ENCODE peak calls at places on chromosomes 1 and 21, in four cellular contexts. P, L, I and U are unnamed samples.

GRCh38 chr1:94614980-94615379 is 73.4 kb upstream of the F3 start:
- DNase-seq in I (no peak), P (no peak), L (no peak), U (no peak)

GRCh38 chr21:22231013-22231412 is 1232.8 kb downstream of the NCAM2 start:
- DNase-seq in I (no peak), L (no peak), P (no peak), U (no peak)

GRCh38 chr1:38243106-38243505 is 196.5 kb upstream of the POU3F1 start:
- DNase-seq in L (no peak), P (no peak), I (peak), U (peak)

GRCh38 chr1:5886541-5887435 is 105.4 kb downstream of the NPHP4 start:
- DNase-seq in I (no peak), L (no peak), P (no peak), U (no peak)

GRCh38 chr1:52037402-52037814 is 3.8 kb upstream of the KTI12 start:
- DNase-seq in L (peak), P (no peak), I (no peak), U (no peak)

GRCh38 chr1:150574260-150575071 is 4.9 kb downstream of the MCL1 start:
- DNase-seq in L (no peak), I (no peak), P (no peak), U (no peak)

GRCh38 chr1:100912019-100912418 is 16.1 kb downstream of the SLC30A7 start:
- DNase-seq in L (no peak), I (no peak), P (no peak), U (no peak)

GRCh38 chr1:112444269-112444668 is 48.3 kb downstream of the CTTNBP2NL start:
- DNase-seq in P (no peak), L (no peak), I (no peak), U (no peak)

GRCh38 chr21:45580181-45580575 is 37.9 kb upstream of the SLC19A1 start:
- DNase-seq in P (no peak), L (no peak), I (no peak), U (peak)

GRCh38 chr1:226655251-226656163 is 83.6 kb downstream of the ITPKB start:
- DNase-seq in P (no peak), I (no peak), L (no peak), U (peak)

GRCh38 chr1:102562380-102562779 is 545.9 kb downstream of the COL11A1 start:
- DNase-seq in I (no peak), L (no peak), P (no peak), U (no peak)

GRCh38 chr1:192445849-192446489 is 129.2 kb downstream of the RGS21 start:
- DNase-seq in P (no peak), I (peak), L (peak), U (peak)
- TF ChIP-seq HMGXB4 in P (no peak), I (no peak), L (no peak), U (no peak)

GRCh38 chr1:223230161-223230881 is 87.3 kb upstream of the TLR5 start:
- DNase-seq in L (no peak), I (no peak), P (no peak), U (no peak)
- TF ChIP-seq HMGXB4 in L (no peak), I (no peak), P (no peak), U (no peak)

GRCh38 chr1:33330906-33331305 is 10.0 kb upstream of the A3GALT2 start:
- DNase-seq in L (no peak), I (no peak), P (no peak), U (no peak)

GRCh38 chr1:33328817-33329216 is 7.9 kb upstream of the A3GALT2 start:
- DNase-seq in P (no peak), I (no peak), L (no peak), U (no peak)

GRCh38 chr1:33331444-33332356 is 10.8 kb upstream of the A3GALT2 start:
- DNase-seq in L (no peak), P (no peak), I (no peak), U (no peak)

GRCh38 chr1:33330376-33330890 is 9.5 kb upstream of the A3GALT2 start:
- DNase-seq in I (no peak), P (no peak), L (no peak), U (no peak)

GRCh38 chr1:33329600-33330305 is 8.9 kb upstream of the A3GALT2 start:
- DNase-seq in L (no peak), P (no peak), I (no peak), U (no peak)
- TF ChIP-seq HMGXB4 in L (no peak), P (no peak), I (no peak), U (no peak)

GRCh38 chr1:165737196-165737595 is 31.5 kb downstream of the TMCO1 start:
- DNase-seq in L (no peak), P (no peak), I (no peak), U (no peak)
- TF ChIP-seq HMGXB4 in L (no peak), P (no peak), I (no peak), U (no peak)

DNA sequence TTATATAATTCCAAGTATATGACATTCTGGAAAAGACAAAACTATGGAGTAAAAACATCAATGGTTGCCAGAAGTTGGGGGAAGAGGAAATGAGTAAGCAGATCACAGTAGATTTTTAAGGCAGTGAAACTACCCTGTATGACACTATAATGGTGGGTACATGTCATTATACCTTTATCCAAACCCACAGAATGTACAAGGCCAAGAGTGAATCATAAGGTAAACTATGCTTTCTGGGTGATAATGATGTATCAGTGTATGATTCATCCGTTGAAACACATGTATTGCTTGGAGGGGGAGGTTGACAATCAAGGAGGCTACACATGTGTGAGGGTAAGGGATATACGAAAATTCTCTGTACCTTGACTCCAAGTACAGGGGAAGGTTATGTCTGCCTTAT is 862.7 kb downstream of the PLA2G4A start:
- DNase-seq in I (no peak), L (peak), P (peak), U (no peak)
- TF ChIP-seq HMGXB4 in I (no peak), L (no peak), P (no peak), U (no peak)

DNA sequence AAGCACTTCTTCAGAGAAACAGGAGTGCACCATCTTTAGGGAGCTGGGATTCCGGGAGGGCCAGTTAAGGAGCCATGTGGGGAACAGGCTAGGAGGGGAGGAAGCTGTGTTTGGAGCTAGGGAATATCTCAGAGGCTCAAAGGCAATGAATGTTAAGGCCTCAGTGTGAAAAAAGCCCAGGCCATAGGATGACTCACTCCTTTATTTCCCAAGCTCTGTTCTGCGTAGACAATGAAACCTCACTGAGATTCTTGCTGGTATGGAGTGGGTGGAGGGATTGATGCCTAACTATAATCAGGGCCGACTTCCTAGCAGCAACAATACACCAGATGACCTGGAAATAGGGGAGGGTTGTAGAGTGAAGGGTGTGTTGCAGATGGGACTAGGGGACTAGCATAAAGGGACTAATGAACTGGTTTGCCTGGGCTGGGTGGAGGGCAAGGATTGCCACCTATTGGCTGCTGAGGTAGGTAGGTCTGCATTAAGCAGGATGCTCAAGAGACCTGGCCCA is 2.1 kb downstream of the GNAT2 start:
- DNase-seq in I (no peak), L (peak), P (no peak), U (no peak)
- TF ChIP-seq HMGXB4 in I (no peak), L (no peak), P (no peak), U (no peak)

GRCh38 chr1:75198761-75199160 is 64.6 kb downstream of the LHX8 start:
- DNase-seq in I (no peak), P (no peak), L (no peak), U (no peak)

GRCh38 chr1:75198163-75198562 is 64.0 kb downstream of the LHX8 start:
- DNase-seq in P (no peak), I (no peak), L (peak), U (no peak)

GRCh38 chr1:75203415-75204277 is 69.5 kb downstream of the LHX8 start:
- DNase-seq in I (peak), P (peak), L (peak), U (peak)

DNA sequence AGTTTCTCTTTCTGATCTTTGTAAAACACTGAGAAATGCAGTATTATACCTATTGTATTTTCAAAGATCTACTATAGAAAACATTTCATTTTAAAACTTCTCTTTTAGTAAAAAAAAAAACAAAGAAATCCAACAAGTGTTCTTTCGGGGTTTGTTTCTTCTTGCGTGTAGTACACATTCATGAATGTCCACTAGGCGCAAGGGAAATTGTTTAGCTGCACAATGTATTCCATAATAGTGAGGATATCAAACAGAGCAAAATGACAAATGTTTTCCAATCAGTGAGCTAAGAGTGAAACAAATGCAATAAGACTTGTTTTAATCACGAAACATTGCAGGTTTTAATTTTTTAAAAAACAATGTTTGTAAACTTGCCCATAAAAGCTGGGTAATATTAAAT is 68.6 kb downstream of the LHX8 start:
- DNase-seq in P (no peak), I (no peak), L (no peak), U (no peak)
- TF ChIP-seq HMGXB4 in P (no peak), I (no peak), L (no peak), U (no peak)